ENCODE peak calls at places on chromosomes 11 and 22, in six cellular contexts. H, V, M, P, G and J are unnamed samples.

GRCh38 chr11:45252134-45252856 is 33.8 kb downstream of the SYT13 start:
- DNase-seq in P (no peak), H (peak; percentile 37), G (no peak), V (no peak), M (no peak), J (no peak)

GRCh38 chr22:19003518-19003917 is 67.4 kb upstream of the PRODH start:
- DNase-seq in G (no peak), P (no peak), M (no peak), H (no peak), V (no peak), J (no peak)

GRCh38 chr22:19655399-19655798 is 58.9 kb upstream of the SEPTIN5 start:
- DNase-seq in P (no peak), G (no peak), H (no peak), V (no peak), M (no peak), J (no peak)

GRCh38 chr22:19149962-19150361 is at the start of gene GSC2:
- DNase-seq in P (no peak), M (no peak), G (no peak), V (no peak), H (no peak), J (no peak)

GRCh38 chr11:126159719-126160344 is 51.6 kb downstream of the RPUSD4 start:
- DNase-seq in V (no peak), M (no peak), H (no peak), P (no peak), G (no peak), J (no peak)

GRCh38 chr11:66705587-66706335 is 23.3 kb downstream of the SPTBN2 start:
- DNase-seq in P (no peak), H (no peak), M (no peak), V (no peak), G (no peak), J (peak; percentile 35)

GRCh38 chr11:16605971-16606783 is 132.3 kb upstream of the C11orf58 start:
- DNase-seq in V (peak; percentile 70), P (peak; percentile 92), M (peak; percentile 56), G (peak; percentile 91), H (peak; percentile 84), J (peak; percentile 92)

GRCh38 chr11:44894217-44894617 is 56.5 kb downstream of the TP53I11 start:
- DNase-seq in P (peak; percentile 56), V (peak; percentile 51), H (peak; percentile 62), G (peak; percentile 50), M (peak; percentile 7), J (peak; percentile 81)

GRCh38 chr11:102580185-102580951 is 44.8 kb downstream of the MMP20 start:
- DNase-seq in V (no peak), H (peak; percentile 50), P (no peak), G (no peak), M (no peak), J (no peak)

GRCh38 chr22:22881116-22882032 is 6.2 kb upstream of the IGLL5 start:
- DNase-seq in H (no peak), M (no peak), V (no peak), P (peak; percentile 17), G (no peak), J (no peak)

GRCh38 chr11:103927535-103927934 is 108.9 kb upstream of the DDI1 start:
- DNase-seq in G (peak; percentile 61), H (peak; percentile 44), P (no peak), M (no peak), V (no peak), J (peak; percentile 15)

GRCh38 chr11:15179167-15179566 is 64.4 kb downstream of the INSC start:
- DNase-seq in V (no peak), H (no peak), M (no peak), G (peak; percentile 19), P (no peak), J (no peak)

GRCh38 chr11:88151866-88152265 is 23.4 kb downstream of the RAB38 start:
- DNase-seq in G (no peak), H (no peak), M (no peak), P (no peak), V (no peak), J (no peak)